ENCODE peak calls at places on chromosomes 16 and 17, in seven cellular contexts. One of them, this sample, is unnamed.

GRCh38 chr16:52363082-52363481 is 183.9 kb downstream of the TOX3 start:
- DNase-seq in body of pancreas: no peak
- DNase-seq in left ventricle myocardium inferior: no peak
- DNase-seq in neural crest cell: no peak
- DNase-seq in spleen: no peak
- DNase-seq in K562: no peak
- DNase-seq in choroid plexus epithelial cell: no peak
- DNase-seq in this sample: no peak

GRCh38 chr16:27806986-27807385 is 256.5 kb downstream of the GSG1L start:
- DNase-seq in body of pancreas: no peak
- DNase-seq in left ventricle myocardium inferior: no peak
- DNase-seq in neural crest cell: no peak
- DNase-seq in spleen: no peak
- DNase-seq in K562: no peak
- DNase-seq in choroid plexus epithelial cell: no peak
- DNase-seq in this sample: no peak

GRCh38 chr16:49352923-49353322 is 20.7 kb upstream of the C16orf78 start:
- DNase-seq in body of pancreas: no peak
- DNase-seq in left ventricle myocardium inferior: no peak
- DNase-seq in neural crest cell: no peak
- DNase-seq in spleen: no peak
- DNase-seq in K562: peak; percentile 34
- DNase-seq in choroid plexus epithelial cell: peak; percentile 14
- DNase-seq in this sample: peak; percentile 44

GRCh38 chr17:8079291-8080207 is 8.0 kb downstream of the ALOX12B start:
- DNase-seq in body of pancreas: peak; percentile 73
- DNase-seq in left ventricle myocardium inferior: peak; percentile 71
- DNase-seq in neural crest cell: peak; percentile 77
- DNase-seq in spleen: peak; percentile 95
- DNase-seq in K562: peak; percentile 77
- DNase-seq in choroid plexus epithelial cell: peak; percentile 49
- DNase-seq in this sample: peak; percentile 86

GRCh38 chr17:75854111-75854748 is 905 bp downstream of the WBP2 start:
- DNase-seq in body of pancreas: peak; percentile 69
- DNase-seq in left ventricle myocardium inferior: no peak
- DNase-seq in neural crest cell: no peak
- DNase-seq in spleen: peak; percentile 71
- DNase-seq in K562: no peak
- DNase-seq in choroid plexus epithelial cell: peak; percentile 75
- DNase-seq in this sample: no peak

GRCh38 chr17:61456688-61457225 is 4.5 kb downstream of the TBX4 start:
- DNase-seq in body of pancreas: peak; percentile 10
- DNase-seq in left ventricle myocardium inferior: no peak
- DNase-seq in neural crest cell: no peak
- DNase-seq in spleen: no peak
- DNase-seq in K562: no peak
- DNase-seq in choroid plexus epithelial cell: no peak
- DNase-seq in this sample: peak; percentile 43

GRCh38 chr16:47774661-47775060 is 313.5 kb downstream of the PHKB start:
- DNase-seq in body of pancreas: no peak
- DNase-seq in left ventricle myocardium inferior: no peak
- DNase-seq in neural crest cell: peak; percentile 8
- DNase-seq in spleen: no peak
- DNase-seq in K562: no peak
- DNase-seq in choroid plexus epithelial cell: peak; percentile 56
- DNase-seq in this sample: no peak

GRCh38 chr17:30808785-30809286 is 15.7 kb downstream of the CRLF3 start:
- DNase-seq in body of pancreas: no peak
- DNase-seq in left ventricle myocardium inferior: no peak
- DNase-seq in neural crest cell: no peak
- DNase-seq in spleen: no peak
- DNase-seq in K562: no peak
- DNase-seq in choroid plexus epithelial cell: peak; percentile 41
- DNase-seq in this sample: no peak

GRCh38 chr17:27257031-27257357 is 36.9 kb upstream of the WSB1 start:
- DNase-seq in body of pancreas: no peak
- DNase-seq in left ventricle myocardium inferior: no peak
- DNase-seq in neural crest cell: no peak
- DNase-seq in spleen: no peak
- DNase-seq in K562: no peak
- DNase-seq in choroid plexus epithelial cell: no peak
- DNase-seq in this sample: no peak

GRCh38 chr16:87806246-87806607 is 40.4 kb upstream of the KLHDC4 start:
- DNase-seq in body of pancreas: no peak
- DNase-seq in left ventricle myocardium inferior: no peak
- DNase-seq in neural crest cell: no peak
- DNase-seq in spleen: no peak
- DNase-seq in K562: no peak
- DNase-seq in choroid plexus epithelial cell: peak; percentile 12
- DNase-seq in this sample: no peak

GRCh38 chr17:60524463-60525346 is 1.3 kb downstream of the APPBP2 start:
- DNase-seq in body of pancreas: no peak
- DNase-seq in left ventricle myocardium inferior: no peak
- DNase-seq in neural crest cell: no peak
- DNase-seq in spleen: no peak
- DNase-seq in K562: no peak
- DNase-seq in choroid plexus epithelial cell: peak; percentile 45
- DNase-seq in this sample: no peak

GRCh38 chr16:50887500-50887899 is 145.6 kb downstream of the CYLD start:
- DNase-seq in body of pancreas: no peak
- DNase-seq in left ventricle myocardium inferior: no peak
- DNase-seq in neural crest cell: no peak
- DNase-seq in spleen: no peak
- DNase-seq in K562: no peak
- DNase-seq in choroid plexus epithelial cell: no peak
- DNase-seq in this sample: no peak

GRCh38 chr17:17741346-17742023 is 60.2 kb downstream of the RAI1 start:
- DNase-seq in body of pancreas: peak; percentile 40
- DNase-seq in left ventricle myocardium inferior: no peak
- DNase-seq in neural crest cell: peak; percentile 57
- DNase-seq in spleen: no peak
- DNase-seq in K562: no peak
- DNase-seq in choroid plexus epithelial cell: no peak
- DNase-seq in this sample: peak; percentile 48

GRCh38 chr17:17744116-17744515 is 62.9 kb downstream of the RAI1 start:
- DNase-seq in body of pancreas: no peak
- DNase-seq in left ventricle myocardium inferior: no peak
- DNase-seq in neural crest cell: no peak
- DNase-seq in spleen: no peak
- DNase-seq in K562: no peak
- DNase-seq in choroid plexus epithelial cell: no peak
- DNase-seq in this sample: no peak

GRCh38 chr17:17743391-17744112 is 62.3 kb downstream of the RAI1 start:
- DNase-seq in body of pancreas: no peak
- DNase-seq in left ventricle myocardium inferior: no peak
- DNase-seq in neural crest cell: no peak
- DNase-seq in spleen: no peak
- DNase-seq in K562: no peak
- DNase-seq in choroid plexus epithelial cell: no peak
- DNase-seq in this sample: no peak

GRCh38 chr17:17742133-17742621 is 60.9 kb downstream of the RAI1 start:
- DNase-seq in body of pancreas: no peak
- DNase-seq in left ventricle myocardium inferior: no peak
- DNase-seq in neural crest cell: no peak
- DNase-seq in spleen: no peak
- DNase-seq in K562: no peak
- DNase-seq in choroid plexus epithelial cell: peak; percentile 55
- DNase-seq in this sample: no peak

GRCh38 chr17:17742688-17743390 is 61.6 kb downstream of the RAI1 start:
- DNase-seq in body of pancreas: no peak
- DNase-seq in left ventricle myocardium inferior: no peak
- DNase-seq in neural crest cell: no peak
- DNase-seq in spleen: no peak
- DNase-seq in K562: no peak
- DNase-seq in choroid plexus epithelial cell: no peak
- DNase-seq in this sample: no peak
- TF ChIP-seq CTCF in body of pancreas: no peak
- TF ChIP-seq CTCF in left ventricle myocardium inferior: no peak
- TF ChIP-seq CTCF in neural crest cell: no peak
- TF ChIP-seq CTCF in spleen: no peak
- TF ChIP-seq CTCF in K562: no peak
- TF ChIP-seq CTCF in choroid plexus epithelial cell: no peak
- TF ChIP-seq CTCF in this sample: no peak

DNA sequence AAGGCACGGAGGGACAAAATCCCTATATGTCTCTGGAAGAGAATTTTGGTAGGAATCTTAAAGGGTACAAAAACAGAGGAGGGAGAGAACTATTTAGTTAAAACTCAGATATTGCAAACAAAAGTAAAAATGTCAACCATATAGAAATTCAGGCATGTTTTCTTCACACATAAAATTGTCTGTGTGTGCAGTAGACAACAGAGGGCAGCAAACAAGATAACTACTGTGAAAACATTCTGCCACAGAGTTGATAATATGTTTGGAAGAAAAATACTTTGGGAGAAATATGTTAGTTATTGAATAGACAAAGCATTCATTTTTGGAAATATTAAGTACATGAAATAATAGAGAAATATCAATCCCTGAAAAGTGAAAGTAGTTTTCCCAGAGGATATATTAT is 56.2 kb downstream of the SNX11 start:
- DNase-seq in body of pancreas: no peak
- DNase-seq in left ventricle myocardium inferior: no peak
- DNase-seq in neural crest cell: no peak
- DNase-seq in spleen: no peak
- DNase-seq in K562: no peak
- DNase-seq in choroid plexus epithelial cell: peak; percentile 5
- DNase-seq in this sample: no peak
- TF ChIP-seq CTCF in body of pancreas: no peak
- TF ChIP-seq CTCF in left ventricle myocardium inferior: no peak
- TF ChIP-seq CTCF in neural crest cell: no peak
- TF ChIP-seq CTCF in spleen: no peak
- TF ChIP-seq CTCF in K562: no peak
- TF ChIP-seq CTCF in choroid plexus epithelial cell: peak; percentile 27
- TF ChIP-seq CTCF in this sample: no peak

DNA sequence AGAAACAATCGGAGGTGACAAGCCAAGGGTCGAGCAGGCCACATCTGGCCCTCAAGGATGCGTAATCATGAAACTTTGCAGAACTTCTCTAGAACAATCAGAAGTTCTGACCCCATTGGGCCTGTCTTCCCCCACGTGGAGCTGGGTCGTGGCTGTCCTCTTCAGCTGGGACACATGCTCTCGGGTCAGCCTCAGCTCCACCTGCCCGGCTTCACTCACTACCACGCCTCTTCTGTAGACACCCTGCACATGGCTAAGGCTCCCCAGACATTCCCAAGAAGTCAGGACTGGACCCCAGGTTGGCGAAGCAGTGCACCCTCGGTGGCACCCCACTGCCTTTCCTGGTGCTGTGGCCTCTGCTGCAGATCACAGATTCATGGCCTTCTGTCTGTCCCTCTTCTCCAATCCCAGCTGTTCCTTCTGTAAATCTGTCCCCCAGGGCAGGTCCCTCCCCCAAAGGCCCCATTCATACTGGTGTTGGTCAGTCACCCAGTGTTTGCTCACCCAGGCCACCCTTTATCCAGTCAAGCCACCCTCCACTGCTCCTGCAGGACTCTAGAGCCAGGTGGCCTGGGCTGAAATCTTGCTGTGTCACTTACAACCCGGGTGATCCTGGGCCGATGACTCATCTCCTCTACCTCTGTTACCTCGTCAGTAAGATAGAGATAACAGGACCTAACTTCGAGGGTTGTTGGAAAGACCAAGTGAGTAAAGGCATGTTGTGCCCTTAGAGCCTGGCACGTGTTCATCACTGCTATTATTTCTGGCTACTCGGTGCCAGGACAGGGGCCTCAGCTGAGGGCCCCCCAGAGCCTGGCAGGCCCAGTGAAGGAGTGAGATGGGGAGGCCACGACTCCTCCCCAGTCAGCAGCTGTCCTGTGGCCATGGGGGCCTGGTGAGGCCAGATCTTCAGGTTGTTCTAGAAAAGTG is 1.4 kb upstream of the SLC5A11 start:
- DNase-seq in body of pancreas: no peak
- DNase-seq in left ventricle myocardium inferior: no peak
- DNase-seq in neural crest cell: no peak
- DNase-seq in spleen: no peak
- DNase-seq in K562: peak; percentile 91
- DNase-seq in choroid plexus epithelial cell: no peak
- DNase-seq in this sample: no peak
- TF ChIP-seq CTCF in body of pancreas: no peak
- TF ChIP-seq CTCF in left ventricle myocardium inferior: no peak
- TF ChIP-seq CTCF in neural crest cell: no peak
- TF ChIP-seq CTCF in spleen: no peak
- TF ChIP-seq CTCF in K562: no peak
- TF ChIP-seq CTCF in choroid plexus epithelial cell: no peak
- TF ChIP-seq CTCF in this sample: no peak

DNA sequence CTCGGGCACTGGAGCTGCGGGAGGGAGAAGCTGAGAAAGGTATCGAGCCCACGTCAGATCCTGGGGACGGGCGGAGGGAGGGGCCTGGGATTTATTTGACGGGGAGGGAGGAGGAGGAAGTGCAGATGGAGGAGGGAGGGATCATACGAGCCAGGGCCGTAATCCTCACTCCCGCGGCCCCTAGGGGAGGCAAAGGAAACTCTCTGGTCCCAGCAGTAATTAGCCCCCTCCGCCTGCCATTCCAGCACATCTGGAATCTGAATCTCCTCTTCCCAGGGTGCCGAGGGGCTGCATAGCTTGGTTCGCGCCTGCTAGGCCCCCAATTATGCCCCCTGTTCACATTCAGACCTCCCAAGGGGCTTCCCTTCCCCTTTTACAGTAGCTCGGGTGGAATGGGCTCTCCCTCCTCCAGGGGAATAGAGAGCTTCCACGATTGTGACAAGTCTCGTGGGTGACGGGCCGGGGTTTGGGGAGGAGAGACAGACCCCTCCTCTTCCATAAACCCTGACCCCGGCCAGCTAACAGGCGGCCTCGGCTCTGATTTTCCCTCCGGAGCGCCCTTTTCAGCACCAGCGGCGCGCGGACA is at the start of gene SEZ6L2:
- DNase-seq in body of pancreas: peak; percentile 89
- DNase-seq in left ventricle myocardium inferior: peak; percentile 31
- DNase-seq in neural crest cell: peak; percentile 86
- DNase-seq in spleen: no peak
- DNase-seq in K562: peak; percentile 74
- DNase-seq in choroid plexus epithelial cell: peak; percentile 97
- DNase-seq in this sample: peak; percentile 98
- TF ChIP-seq CTCF in body of pancreas: peak; percentile 66
- TF ChIP-seq CTCF in left ventricle myocardium inferior: no peak
- TF ChIP-seq CTCF in neural crest cell: peak; percentile 38
- TF ChIP-seq CTCF in spleen: peak; percentile 6
- TF ChIP-seq CTCF in K562: peak; percentile 25
- TF ChIP-seq CTCF in choroid plexus epithelial cell: peak; percentile 57
- TF ChIP-seq CTCF in this sample: no peak

This sample was measured in nephron progenitor cell.